ENCODE peak calls at places on chromosome 2, in ten cellular contexts. B is K562, E is SK-N-SH, S is heart right ventricle, H is NT2/D1, N is endodermal cell, C is neuronal stem cell, G is HepG2, U is WERI-Rb-1, Z is mucosa of descending colon. T is an unnamed sample.

GRCh38 chr2:73295751-73296400 is 2.5 kb upstream of the EGR4 start:
- DNase-seq in B (no peak), E (no peak), S (no peak), H (no peak), N (no peak), C (no peak), G (no peak), U (no peak), Z (no peak), T (peak; percentile 48)

GRCh38 chr2:240919161-240919781 is 13.1 kb downstream of the CROCC2 start:
- DNase-seq in B (no peak), E (peak; percentile 34), S (no peak), H (no peak), N (peak; percentile 39), C (no peak), G (no peak), U (peak; percentile 5), Z (peak; percentile 1), T (peak; percentile 18)

GRCh38 chr2:147511491-147511948 is 333.3 kb upstream of the ACVR2A start:
- DNase-seq in B (no peak), E (no peak), S (peak; percentile 25), H (no peak), N (no peak), C (no peak), G (no peak), U (no peak), Z (no peak), T (peak; percentile 64)

GRCh38 chr2:172998547-172998946 is 77.1 kb upstream of the MAP3K20 start:
- DNase-seq in B (no peak), E (no peak), S (no peak), H (no peak), N (no peak), C (no peak), G (no peak), U (no peak), Z (no peak), T (no peak)

GRCh38 chr2:8657423-8658062 is 24.3 kb upstream of the ID2 start:
- DNase-seq in B (no peak), E (no peak), S (no peak), H (no peak), N (no peak), C (no peak), G (no peak), U (no peak), Z (no peak), T (no peak)

GRCh38 chr2:141911485-141912066 is 219.2 kb downstream of the LRP1B start:
- DNase-seq in B (peak; percentile 11), E (no peak), S (no peak), H (peak; percentile 40), N (peak; percentile 83), C (peak; percentile 17), G (peak; percentile 50), U (peak; percentile 51), Z (peak; percentile 32), T (no peak)

GRCh38 chr2:43104763-43105162 is 121.6 kb downstream of the ZFP36L2 start:
- DNase-seq in B (no peak), E (no peak), S (no peak), H (no peak), N (peak; percentile 53), C (no peak), G (peak; percentile 28), U (no peak), Z (no peak), T (peak; percentile 52)

GRCh38 chr2:161825429-161825828 is 201.2 kb downstream of the SLC4A10 start:
- DNase-seq in B (no peak), E (no peak), S (no peak), H (no peak), N (no peak), C (no peak), G (no peak), U (no peak), Z (no peak), T (no peak)

GRCh38 chr2:31429759-31430438 is 15.4 kb upstream of the XDH start:
- DNase-seq in B (no peak), E (no peak), S (no peak), H (no peak), N (no peak), C (no peak), G (no peak), U (no peak), Z (peak; percentile 21), T (no peak)

GRCh38 chr2:109647636-109648035 is 33.5 kb downstream of the SOWAHC start:
- DNase-seq in B (no peak), E (no peak), S (no peak), H (no peak), N (no peak), C (no peak), G (no peak), U (no peak), Z (no peak), T (peak; percentile 36)

GRCh38 chr2:42169869-42170465 is 814 bp downstream of the EML4 start:
- DNase-seq in B (peak; percentile 9), E (peak; percentile 34), S (no peak), H (no peak), N (no peak), C (no peak), G (no peak), U (no peak), Z (peak; percentile 38), T (no peak)

GRCh38 chr2:26847663-26848335 is at the start of gene DPYSL5:
- DNase-seq in B (peak; percentile 28), E (peak; percentile 99), S (peak; percentile 16), H (peak; percentile 83), N (peak; percentile 92), C (peak; percentile 97), G (no peak), U (peak; percentile 96), Z (no peak), T (no peak)

GRCh38 chr2:224927671-224928173 is 114.5 kb downstream of the DOCK10 start:
- DNase-seq in B (no peak), E (no peak), S (no peak), H (no peak), N (no peak), C (no peak), G (no peak), U (no peak), Z (no peak), T (no peak)

GRCh38 chr2:26316041-26316440 is 29.9 kb upstream of the SELENOI start:
- DNase-seq in B (no peak), E (peak; percentile 54), S (no peak), H (no peak), N (peak; percentile 69), C (no peak), G (peak; percentile 35), U (peak; percentile 40), Z (no peak), T (no peak)

GRCh38 chr2:179349670-179350303 is 85.2 kb upstream of the SESTD1 start:
- DNase-seq in B (no peak), E (no peak), S (no peak), H (no peak), N (no peak), C (no peak), G (no peak), U (no peak), Z (no peak), T (no peak)

GRCh38 chr2:105438104-105438929 is 39.5 kb upstream of the FHL2 start:
- DNase-seq in B (peak; percentile 63), E (peak; percentile 83), S (peak; percentile 72), H (no peak), N (no peak), C (no peak), G (no peak), U (peak; percentile 56), Z (peak; percentile 73), T (no peak)

GRCh38 chr2:119586085-119586484 is 41.8 kb downstream of the CFAP221 start:
- DNase-seq in B (no peak), E (no peak), S (no peak), H (no peak), N (no peak), C (no peak), G (no peak), U (no peak), Z (no peak), T (no peak)

GRCh38 chr2:190804182-190804795 is 76.3 kb upstream of the GLS start:
- DNase-seq in B (peak; percentile 13), E (no peak), S (no peak), H (no peak), N (no peak), C (peak; percentile 8), G (no peak), U (no peak), Z (no peak), T (no peak)

DNA sequence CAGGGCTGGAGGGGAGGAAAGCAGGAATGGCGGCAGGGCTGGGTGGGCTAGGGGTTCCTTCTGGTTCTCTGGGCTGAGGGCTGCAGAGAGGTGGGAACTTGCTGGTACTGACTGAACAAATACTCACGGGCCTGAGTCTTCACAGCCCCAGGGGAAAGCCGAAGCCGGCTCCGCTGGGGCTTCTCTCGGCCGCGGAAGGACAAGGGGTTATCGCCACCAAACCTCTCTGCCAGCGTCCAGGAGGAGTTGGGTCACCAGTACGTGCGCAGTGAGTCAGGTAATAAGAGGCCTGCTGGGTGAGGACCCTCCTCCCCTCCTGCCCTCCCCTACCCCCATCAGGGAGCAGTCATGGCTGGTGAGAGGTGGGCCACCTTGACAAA is 13.5 kb upstream of the GMPPA start:
- DNase-seq in B (no peak), E (no peak), S (no peak), H (no peak), N (no peak), C (no peak), G (no peak), U (no peak), Z (no peak), T (no peak)
- H3K36me3 ChIP-seq in B (no peaks in the 10 kb centered on the region), E (no peaks in the 10 kb centered on the region), S (no peaks in the 10 kb centered on the region), H (peaks cover 33% of the 10 kb centered on the region), N (no peaks in the 10 kb centered on the region), C (no peaks in the 10 kb centered on the region), G (no peaks in the 10 kb centered on the region), U (no peaks in the 10 kb centered on the region), Z (no peaks in the 10 kb centered on the region), T (peaks cover 84% of the 10 kb centered on the region)

GRCh38 chr2:86482034-86482433 is 40.9 kb downstream of the KDM3A start:
- DNase-seq in B (no peak), E (no peak), S (no peak), H (no peak), N (no peak), C (no peak), G (no peak), U (no peak), Z (no peak), T (no peak)
- H3K36me3 ChIP-seq in B (peaks cover 98% of the 10 kb centered on the region), E (peaks cover 89% of the 10 kb centered on the region), S (peaks cover 5% of the 10 kb centered on the region), H (peaks cover 73% of the 10 kb centered on the region), N (peaks cover 97% of the 10 kb centered on the region), C (peaks cover 38% of the 10 kb centered on the region), G (peaks cover 99% of the 10 kb centered on the region), U (peaks cover 95% of the 10 kb centered on the region), Z (peaks cover 19% of the 10 kb centered on the region), T (peaks cover 97% of the 10 kb centered on the region)

GRCh38 chr2:152759290-152760072 is 41.1 kb downstream of the ARL6IP6 start:
- DNase-seq in B (no peak), E (no peak), S (no peak), H (no peak), N (no peak), C (no peak), G (no peak), U (no peak), Z (no peak), T (no peak)
- H3K36me3 ChIP-seq in B (peaks cover 47% of the 10 kb centered on the region), E (peaks cover 28% of the 10 kb centered on the region), S (no peaks in the 10 kb centered on the region), H (peaks cover 63% of the 10 kb centered on the region), N (peaks cover 67% of the 10 kb centered on the region), C (peaks cover 3% of the 10 kb centered on the region), G (peaks cover 26% of the 10 kb centered on the region), U (peaks cover 6% of the 10 kb centered on the region), Z (no peaks in the 10 kb centered on the region), T (peaks cover 20% of the 10 kb centered on the region)

DNA sequence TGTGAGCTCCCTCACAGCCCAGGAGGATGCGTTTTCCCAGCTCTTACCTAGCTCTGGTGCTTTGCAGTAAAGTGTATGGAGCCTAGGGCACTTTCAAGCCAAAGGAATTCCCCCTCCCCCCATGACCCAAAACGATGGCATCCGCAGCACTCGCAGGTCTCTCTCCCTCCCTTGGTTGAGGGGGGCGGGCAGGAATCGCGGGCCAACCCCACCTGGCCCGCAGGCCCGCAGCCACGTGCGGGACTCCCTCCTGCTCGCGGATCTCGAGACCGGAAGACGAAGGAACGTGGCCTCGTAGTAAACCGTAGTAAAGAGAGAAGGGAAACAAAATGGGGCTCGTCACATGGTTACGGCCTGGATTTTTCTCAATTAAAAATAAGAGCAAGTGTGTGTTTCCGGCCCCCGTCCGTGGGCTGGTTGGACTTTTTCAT is 8.5 kb downstream of the IRS1 start:
- DNase-seq in B (no peak), E (no peak), S (peak; percentile 42), H (no peak), N (peak; percentile 83), C (no peak), G (no peak), U (peak; percentile 38), Z (no peak), T (no peak)
- H3K36me3 ChIP-seq in B (no peaks in the 10 kb centered on the region), E (peaks cover 14% of the 10 kb centered on the region), S (no peaks in the 10 kb centered on the region), H (peaks cover 30% of the 10 kb centered on the region), N (no peaks in the 10 kb centered on the region), C (peaks cover 11% of the 10 kb centered on the region), G (peaks cover 6% of the 10 kb centered on the region), U (no peaks in the 10 kb centered on the region), Z (no peaks in the 10 kb centered on the region), T (peaks cover 10% of the 10 kb centered on the region)

T was measured in tibial artery.